ENCODE peak calls at places on chromosome 1, in nine cellular contexts. V is LNCaP clone FGC; D is bronchial epithelial cell; L is substantia nigra; Y is Right ventricle myocardium superior; T is fibroblast of pulmonary artery; F is RPMI8226; W is activated CD8-positive, alpha-beta T cell treated with anti-CD3 and anti-CD28 coated beads for 36 hours; H is NCI-H526. J is an unnamed sample.

GRCh38 chr1:42853116-42853884 is 6.9 kb downstream of the ZNF691 start:
- DNase-seq in V (no peak), D (no peak), L (no peak), Y (no peak), T (no peak), F (no peak), W (no peak), H (no peak), J (no peak)

GRCh38 chr1:4093856-4094565 is 193.9 kb upstream of the C1orf174 start:
- DNase-seq in V (no peak), D (no peak), L (no peak), Y (no peak), T (no peak), F (no peak), W (no peak), H (no peak), J (peak)

GRCh38 chr1:55706397-55706796 is 491.2 kb upstream of the USP24 start:
- DNase-seq in V (no peak), D (no peak), L (no peak), Y (no peak), T (no peak), F (no peak), W (no peak), H (no peak), J (no peak)

GRCh38 chr1:72282690-72283203 is 408 bp upstream of the NEGR1 start:
- DNase-seq in V (no peak), D (peak), L (peak), Y (peak), T (peak), F (peak), W (peak), H (peak), J (peak)

GRCh38 chr1:24294757-24295371 is 24.3 kb upstream of the GRHL3 start:
- DNase-seq in V (peak), D (peak), L (no peak), Y (no peak), T (peak), F (no peak), W (no peak), H (no peak), J (no peak)

GRCh38 chr1:166165661-166166399 is 971 bp downstream of the FAM78B start:
- DNase-seq in V (no peak), D (no peak), L (no peak), Y (peak), T (peak), F (no peak), W (no peak), H (peak), J (no peak)

GRCh38 chr1:39082140-39082799 is 56.1 kb downstream of the NDUFS5 start:
- DNase-seq in V (no peak), D (no peak), L (no peak), Y (no peak), T (no peak), F (no peak), W (no peak), H (no peak), J (no peak)

GRCh38 chr1:54519709-54520108 is 28.3 kb upstream of the ACOT11 start:
- DNase-seq in V (no peak), D (no peak), L (no peak), Y (no peak), T (no peak), F (peak), W (no peak), H (peak), J (peak)

GRCh38 chr1:85351202-85351828 is 74.9 kb upstream of the BCL10 start:
- DNase-seq in V (no peak), D (no peak), L (no peak), Y (no peak), T (no peak), F (no peak), W (no peak), H (no peak), J (no peak)

GRCh38 chr1:103489881-103490280 is 35.6 kb upstream of the RNPC3 start:
- DNase-seq in V (no peak), D (peak), L (no peak), Y (no peak), T (peak), F (no peak), W (no peak), H (peak), J (no peak)

GRCh38 chr1:184624626-184625025 is 130.0 kb downstream of the EDEM3 start:
- DNase-seq in V (no peak), D (peak), L (no peak), Y (no peak), T (no peak), F (no peak), W (no peak), H (no peak), J (no peak)

GRCh38 chr1:43554444-43554992 is 23.8 kb downstream of the PTPRF start:
- DNase-seq in V (no peak), D (peak), L (no peak), Y (no peak), T (peak), F (peak), W (peak), H (peak), J (no peak)

GRCh38 chr1:84853743-84854721 is 39.0 kb downstream of the LPAR3 start:
- DNase-seq in V (no peak), D (peak), L (no peak), Y (no peak), T (peak), F (no peak), W (peak), H (no peak), J (no peak)

GRCh38 chr1:242723044-242723742 is 198.7 kb upstream of the PLD5 start:
- DNase-seq in V (no peak), D (no peak), L (no peak), Y (no peak), T (no peak), F (no peak), W (no peak), H (no peak), J (no peak)

GRCh38 chr1:8962812-8963669 is 17.4 kb downstream of the CA6 start:
- DNase-seq in V (no peak), D (peak), L (no peak), Y (no peak), T (peak), F (peak), W (peak), H (peak), J (no peak)

GRCh38 chr1:204087893-204088528 is 15.1 kb downstream of the SOX13 start:
- DNase-seq in V (no peak), D (no peak), L (no peak), Y (peak), T (no peak), F (peak), W (no peak), H (peak), J (no peak)

GRCh38 chr1:203328714-203329122 is 22.2 kb downstream of the FMOD start:
- DNase-seq in V (no peak), D (peak), L (no peak), Y (no peak), T (no peak), F (peak), W (no peak), H (no peak), J (no peak)

GRCh38 chr1:51956528-51957509 is 33.7 kb downstream of the RAB3B start:
- DNase-seq in V (peak), D (peak), L (no peak), Y (no peak), T (peak), F (no peak), W (no peak), H (peak), J (no peak)

GRCh38 chr1:92502247-92502646 is 15.5 kb upstream of the GFI1 start:
- DNase-seq in V (no peak), D (no peak), L (no peak), Y (no peak), T (peak), F (no peak), W (no peak), H (no peak), J (no peak)

GRCh38 chr1:41689596-41689995 is 205.1 kb upstream of the EDN2 start:
- DNase-seq in V (no peak), D (no peak), L (peak), Y (peak), T (no peak), F (no peak), W (no peak), H (no peak), J (no peak)

GRCh38 chr1:27330786-27331185 is 8.8 kb downstream of the TMEM222 start:
- DNase-seq in V (no peak), D (no peak), L (no peak), Y (no peak), T (no peak), F (no peak), W (no peak), H (no peak), J (no peak)

GRCh38 chr1:62144238-62144831 is 50.3 kb upstream of the L1TD1 start:
- DNase-seq in V (peak), D (peak), L (peak), Y (no peak), T (peak), F (peak), W (peak), H (peak), J (no peak)

GRCh38 chr1:1732381-1732780 is 8.2 kb upstream of the CDK11A start:
- DNase-seq in V (no peak), D (no peak), L (no peak), Y (no peak), T (no peak), F (no peak), W (no peak), H (no peak), J (no peak)

GRCh38 chr1:172465617-172466016 is 21.7 kb upstream of the PIGC start:
- DNase-seq in V (no peak), D (no peak), L (no peak), Y (no peak), T (no peak), F (no peak), W (no peak), H (no peak), J (no peak)

GRCh38 chr1:234433563-234434285 is 45.3 kb downstream of the TARBP1 start:
- DNase-seq in V (no peak), D (peak), L (no peak), Y (no peak), T (peak), F (no peak), W (no peak), H (no peak), J (no peak)

GRCh38 chr1:52520149-52520548 is 32.7 kb downstream of the TUT4 start:
- DNase-seq in V (no peak), D (peak), L (no peak), Y (no peak), T (peak), F (no peak), W (no peak), H (no peak), J (no peak)

GRCh38 chr1:31984419-31985347 is 29.0 kb upstream of the KHDRBS1 start:
- DNase-seq in V (no peak), D (peak), L (no peak), Y (no peak), T (peak), F (peak), W (peak), H (peak), J (no peak)

GRCh38 chr1:76012341-76013208 is 62.0 kb upstream of the ST6GALNAC3 start:
- DNase-seq in V (no peak), D (no peak), L (no peak), Y (no peak), T (no peak), F (no peak), W (no peak), H (peak), J (no peak)

GRCh38 chr1:207971511-207972224 is 60.7 kb upstream of the CD34 start:
- DNase-seq in V (no peak), D (no peak), L (no peak), Y (no peak), T (no peak), F (no peak), W (no peak), H (no peak), J (no peak)

GRCh38 chr1:236143104-236143948 is 987 bp downstream of the GPR137B start:
- DNase-seq in V (no peak), D (peak), L (no peak), Y (no peak), T (peak), F (no peak), W (peak), H (peak), J (peak)

GRCh38 chr1:95685091-95685490 is 451.1 kb downstream of the RWDD3 start:
- DNase-seq in V (no peak), D (no peak), L (no peak), Y (no peak), T (no peak), F (no peak), W (no peak), H (peak), J (no peak)

GRCh38 chr1:243719476-243719875 is 130.6 kb downstream of the AKT3 start:
- DNase-seq in V (no peak), D (no peak), L (no peak), Y (no peak), T (no peak), F (no peak), W (no peak), H (no peak), J (no peak)

GRCh38 chr1:176073524-176074157 is 133.4 kb downstream of the COP1 start:
- DNase-seq in V (peak), D (peak), L (peak), Y (no peak), T (peak), F (peak), W (peak), H (peak), J (no peak)

J was measured in cardiac septum.